ENCODE peak calls at places on chromosomes 7 and 10, in four cellular contexts. T is HepG2; B is CD8-positive, alpha-beta memory T cell; J is skeletal muscle cell. R is an unnamed sample.

GRCh38 chr7:142897691-142898090 is 12.1 kb upstream of the TRPV6 start:
- DNase-seq in T (no peak), B (no peak), J (no peak), R (no peak)

GRCh38 chr7:136183981-136184380 is 206.8 kb upstream of the MTPN start:
- DNase-seq in T (no peak), B (no peak), J (no peak), R (no peak)

GRCh38 chr7:82410461-82410860 is 33.1 kb downstream of the CACNA2D1 start:
- DNase-seq in T (no peak), B (no peak), J (no peak), R (no peak)

GRCh38 chr7:12584940-12585339 is 14.4 kb downstream of the SCIN start:
- DNase-seq in T (no peak), B (no peak), J (peak), R (no peak)

GRCh38 chr7:111223802-111224253 is 132.9 kb downstream of the LRRN3 start:
- DNase-seq in T (no peak), B (no peak), J (no peak), R (no peak)

GRCh38 chr7:96903906-96904305 is 101.4 kb upstream of the DLX6 start:
- DNase-seq in T (no peak), B (no peak), J (no peak), R (no peak)

GRCh38 chr7:156157409-156158012 is 345.2 kb upstream of the SHH start:
- DNase-seq in T (no peak), B (no peak), J (no peak), R (no peak)

GRCh38 chr7:1705856-1706255 is 35.8 kb downstream of the ELFN1 start:
- DNase-seq in T (no peak), B (no peak), J (no peak), R (peak)

GRCh38 chr10:23067939-23068775 is 27.2 kb upstream of the MSRB2 start:
- DNase-seq in T (peak), B (peak), J (no peak), R (no peak)

GRCh38 chr10:101012525-101013364 is 13.1 kb downstream of the LZTS2 start:
- DNase-seq in T (peak), B (peak), J (no peak), R (no peak)

GRCh38 chr7:132654150-132654549 is 77.9 kb upstream of the PLXNA4 start:
- DNase-seq in T (no peak), B (peak), J (no peak), R (no peak)

GRCh38 chr7:115059312-115059711 is 137.4 kb downstream of the MDFIC start:
- DNase-seq in T (no peak), B (no peak), J (peak), R (no peak)

GRCh38 chr7:150481207-150481920 is 30.9 kb downstream of the GIMAP8 start:
- DNase-seq in T (no peak), B (peak), J (no peak), R (no peak)

GRCh38 chr7:22445871-22446270 is 54.1 kb downstream of the STEAP1B start:
- DNase-seq in T (no peak), B (no peak), J (no peak), R (no peak)

GRCh38 chr7:37920619-37921339 is at the start of gene EPDR1:
- DNase-seq in T (peak), B (no peak), J (no peak), R (no peak)

GRCh38 chr7:98506471-98506870 is 105.6 kb upstream of the BAIAP2L1 start:
- DNase-seq in T (no peak), B (no peak), J (no peak), R (no peak)

GRCh38 chr10:46062735-46063428 is 16.8 kb upstream of the MSMB start:
- DNase-seq in T (no peak), B (no peak), J (no peak), R (no peak)

GRCh38 chr7:106646256-106646655 is 14.7 kb downstream of the CCDC71L start:
- DNase-seq in T (no peak), B (no peak), J (no peak), R (no peak)

GRCh38 chr10:44517635-44518034 is 132.7 kb upstream of the CXCL12 start:
- DNase-seq in T (peak), B (no peak), J (no peak), R (no peak)

GRCh38 chr7:84746347-84746746 is 440.5 kb downstream of the SEMA3D start:
- DNase-seq in T (no peak), B (no peak), J (peak), R (no peak)

GRCh38 chr7:70630647-70631457 is 501.1 kb upstream of the GALNT17 start:
- DNase-seq in T (no peak), B (no peak), J (peak), R (no peak)

GRCh38 chr7:111413796-111414195 is 148.5 kb downstream of the IMMP2L start:
- DNase-seq in T (no peak), B (no peak), J (peak), R (no peak)

GRCh38 chr7:101677421-101678137 is 48.5 kb upstream of the MYL10 start:
- DNase-seq in T (no peak), B (no peak), J (no peak), R (no peak)

GRCh38 chr7:103995554-103995953 is 6.1 kb upstream of the RELN start:
- DNase-seq in T (no peak), B (no peak), J (no peak), R (no peak)

GRCh38 chr10:130020651-130021372 is 56.7 kb upstream of the EBF3 start:
- DNase-seq in T (no peak), B (no peak), J (no peak), R (no peak)

GRCh38 chr7:132386249-132386681 is 190.0 kb downstream of the PLXNA4 start:
- DNase-seq in T (no peak), B (no peak), J (no peak), R (no peak)

GRCh38 chr7:16755397-16755796 is 1.8 kb downstream of the TSPAN13 start:
- DNase-seq in T (no peak), B (no peak), J (no peak), R (no peak)

GRCh38 chr10:43255644-43256431 is 11.0 kb downstream of the RASGEF1A start:
- DNase-seq in T (peak), B (peak), J (no peak), R (peak)

GRCh38 chr7:57305192-57305748 is 144.7 kb upstream of the ZNF716 start:
- DNase-seq in T (no peak), B (no peak), J (no peak), R (no peak)

GRCh38 chr10:32751582-32751981 is 206.4 kb downstream of the ITGB1 start:
- DNase-seq in T (no peak), B (no peak), J (no peak), R (no peak)

GRCh38 chr10:43110318-43111071 is 27.8 kb upstream of the CSGALNACT2 start:
- DNase-seq in T (peak), B (no peak), J (no peak), R (no peak)

DNA sequence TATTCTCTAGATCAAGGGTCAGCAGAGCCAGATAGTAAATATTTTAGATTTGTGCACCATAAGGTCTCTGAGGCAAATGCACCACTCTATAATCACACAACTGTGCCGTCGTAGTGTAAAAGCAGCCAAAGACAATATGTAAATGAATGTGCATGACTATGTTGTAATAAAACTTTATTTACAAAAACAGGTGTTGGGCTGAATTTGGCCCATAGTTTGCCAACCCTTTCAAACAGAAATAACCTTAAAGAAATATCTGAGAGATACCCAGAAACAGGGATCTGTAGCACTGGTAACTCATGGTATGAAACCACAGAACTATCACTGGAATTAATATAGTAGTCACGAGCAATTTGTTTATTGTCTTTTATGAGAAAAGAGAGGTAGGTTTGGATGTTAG is 86.0 kb downstream of the ARID5B start:
- DNase-seq in T (no peak), B (no peak), J (no peak), R (no peak)
- H3K4me3 ChIP-seq in T (no peak), B (no peak), J (no peak), R (no peak)

GRCh38 chr10:75238182-75239180 is 2.7 kb upstream of the COMTD1 start:
- DNase-seq in T (no peak), B (no peak), J (no peak), R (no peak)

GRCh38 chr10:75235375-75236177 is at the start of gene COMTD1:
- DNase-seq in T (peak), B (peak), J (peak), R (peak)

GRCh38 chr10:75234683-75235374 is 928 bp downstream of the COMTD1 start:
- DNase-seq in T (no peak), B (no peak), J (no peak), R (no peak)

GRCh38 chr10:75234017-75234682 is 1.6 kb downstream of the COMTD1 start:
- DNase-seq in T (peak), B (peak), J (peak), R (peak)

GRCh38 chr10:75236178-75236825 is 545 bp upstream of the COMTD1 start:
- DNase-seq in T (no peak), B (no peak), J (no peak), R (no peak)
- H3K4me3 ChIP-seq in T (peak), B (no peak), J (no peak), R (peak)

DNA sequence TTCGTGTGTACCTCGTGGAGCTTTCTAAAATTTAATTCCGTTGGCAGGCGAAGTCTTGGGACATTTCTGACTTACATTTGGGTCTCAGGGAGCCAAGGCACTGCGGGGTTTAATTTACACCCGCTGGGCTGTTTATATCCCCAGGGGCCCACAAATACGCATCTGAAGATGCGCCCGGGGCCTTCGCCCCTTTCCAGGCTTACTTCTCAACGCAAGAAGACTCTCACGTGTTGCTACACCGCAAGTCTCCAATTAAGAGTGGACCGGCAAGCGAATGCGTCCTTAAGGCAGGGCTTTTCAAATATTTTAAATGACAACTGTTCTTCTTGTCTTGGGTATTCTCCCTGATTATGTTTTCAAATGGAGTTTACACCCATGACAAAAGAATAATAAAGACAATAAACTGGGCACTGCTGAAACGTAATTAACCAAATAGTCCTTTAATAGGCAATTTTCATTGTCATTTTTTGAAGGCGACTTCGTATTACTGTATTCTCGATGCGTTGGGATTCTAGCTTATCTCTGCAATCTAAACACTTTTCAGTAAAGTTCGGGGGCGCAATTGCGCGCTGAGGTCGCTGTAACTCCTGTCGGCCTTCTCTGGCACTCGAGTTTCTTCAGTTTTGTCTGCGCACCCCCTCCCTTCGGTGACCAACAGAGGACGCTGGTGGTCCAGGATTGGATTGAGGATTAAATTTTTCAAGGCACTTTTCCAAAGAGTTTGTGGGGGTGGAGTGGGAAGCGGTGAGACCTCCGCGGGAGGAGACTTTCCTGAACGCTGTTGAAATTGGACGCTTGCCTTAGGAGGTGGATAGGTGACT is 837 bp upstream of the IGFBP3 start:
- DNase-seq in T (peak), B (no peak), J (no peak), R (no peak)
- H3K4me3 ChIP-seq in T (peak), B (peak), J (peak), R (no peak)

DNA sequence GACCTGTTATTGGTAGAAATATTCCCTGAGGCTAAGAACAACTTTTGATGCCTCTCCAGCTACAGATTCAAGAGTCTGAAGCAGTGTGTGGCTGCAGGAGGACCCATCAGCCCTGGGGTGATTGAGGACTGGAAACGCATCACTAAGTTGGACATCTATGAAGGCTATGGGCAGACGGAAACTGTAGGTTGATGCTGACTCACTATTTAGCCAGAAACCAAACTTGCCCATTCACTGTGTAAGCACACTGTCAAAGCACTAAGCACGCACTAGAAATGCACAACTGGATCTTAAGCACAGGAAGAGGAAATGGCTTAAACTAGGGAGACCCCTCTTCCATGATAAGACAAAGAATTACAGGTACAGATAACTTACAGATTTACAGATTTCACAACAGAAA is 20.8 kb downstream of the ACSM6 start:
- DNase-seq in T (no peak), B (no peak), J (no peak), R (no peak)
- H3K4me3 ChIP-seq in T (no peak), B (no peak), J (no peak), R (no peak)

GRCh38 chr10:94683214-94684054 is at the start of gene CYP2C18:
- DNase-seq in T (no peak), B (no peak), J (no peak), R (no peak)
- H3K4me3 ChIP-seq in T (no peak), B (no peak), J (no peak), R (no peak)

DNA sequence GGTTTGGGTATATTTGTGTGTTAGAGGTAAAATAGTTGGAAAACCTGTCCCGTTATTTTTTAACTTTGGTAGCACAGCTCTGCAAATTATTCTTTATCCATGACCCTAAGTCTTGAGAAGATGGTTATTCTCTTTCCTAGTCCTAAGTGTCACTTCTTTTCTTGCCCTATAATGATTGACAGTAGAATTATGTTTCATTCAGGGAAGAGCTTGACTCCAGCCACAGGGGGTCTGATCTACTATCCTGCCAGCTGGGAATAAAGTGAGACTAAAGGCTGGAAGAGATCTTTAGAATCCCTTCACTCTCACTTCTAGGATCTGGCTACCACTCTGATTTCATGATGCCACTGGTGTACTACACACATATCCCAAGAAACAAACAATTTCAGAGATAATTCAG is 90.4 kb downstream of the PHTF2 start:
- DNase-seq in T (no peak), B (no peak), J (no peak), R (no peak)
- H3K4me3 ChIP-seq in T (no peak), B (no peak), J (no peak), R (no peak)